ENCODE peak calls at places on chromosomes 5 and 9, in eight cellular contexts. H is T47D; J is stimulated activated CD4-positive, alpha-beta T cell treated with anti-CD3 and anti-CD28 coated beads, TNF-alpha, amount 100 ng/mL, for 4 hours; R is LoVo; N is stimulated activated CD8-positive, alpha-beta memory T cell treated with anti-CD3 and anti-CD28 coated beads, Interleukin-2, amount 100 ng/mL, for 1 hour; E is activated gamma-delta T cell treated with Interleukin-2 at 50 U/mL for 16 hours; B is heart left ventricle; P is uterus. X is an unnamed sample.

GRCh38 chr5:41637424-41637823 is 127.0 kb upstream of the PLCXD3 start:
- DNase-seq in H (no peak), J (no peak), R (no peak), N (no peak), E (no peak), B (no peak), P (no peak), X (no peak)

GRCh38 chr9:92609142-92609500 is 60.8 kb downstream of the IPPK start:
- DNase-seq in H (no peak), J (no peak), R (no peak), N (no peak), E (no peak), B (no peak), P (no peak), X (no peak)

GRCh38 chr5:135537271-135537670 is 1.5 kb upstream of the NEUROG1 start:
- DNase-seq in H (no peak), J (no peak), R (no peak), N (no peak), E (no peak), B (no peak), P (no peak), X (no peak)

GRCh38 chr9:122058051-122058450 is 35.1 kb downstream of the TTLL11 start:
- DNase-seq in H (no peak), J (no peak), R (no peak), N (no peak), E (no peak), B (no peak), P (no peak), X (no peak)

GRCh38 chr9:122370869-122371467 is at the start of gene PTGS1:
- DNase-seq in H (no peak), J (no peak), R (peak), N (no peak), E (no peak), B (peak), P (no peak), X (no peak)

GRCh38 chr5:103005276-103005675 is 114.7 kb downstream of the GIN1 start:
- DNase-seq in H (no peak), J (no peak), R (no peak), N (no peak), E (no peak), B (no peak), P (no peak), X (no peak)

GRCh38 chr5:66010476-66010875 is 84.1 kb downstream of the ERBIN start:
- DNase-seq in H (no peak), J (no peak), R (no peak), N (no peak), E (no peak), B (no peak), P (no peak), X (no peak)

GRCh38 chr9:18238254-18238653 is 235.7 kb upstream of the ADAMTSL1 start:
- DNase-seq in H (no peak), J (no peak), R (no peak), N (no peak), E (no peak), B (no peak), P (no peak), X (no peak)

GRCh38 chr5:73045623-73046022 is 74.8 kb upstream of the TMEM171 start:
- DNase-seq in H (no peak), J (no peak), R (no peak), N (no peak), E (no peak), B (no peak), P (no peak), X (no peak)

GRCh38 chr9:128787583-128788156 is 617 bp downstream of the TBC1D13 start:
- DNase-seq in H (peak), J (no peak), R (no peak), N (no peak), E (no peak), B (peak), P (peak), X (no peak)

GRCh38 chr9:124202447-124202971 is 55.2 kb upstream of the NEK6 start:
- DNase-seq in H (no peak), J (peak), R (no peak), N (peak), E (peak), B (peak), P (no peak), X (peak)